ENCODE peak calls at places on chromosomes 6 and 20, in nine cellular contexts. J is T-helper 9 cell; K is HFFc6; U is mesenteric fat pad; Y is cardiac muscle cell; R is DMS79; T is MM.1S; V is activated CD4-positive, alpha-beta T cell treated with anti-CD3 and anti-CD28 coated beads for 48 hours; W is SHP77. S is an unnamed sample.

GRCh38 chr6:113719056-113719455 is 138.1 kb upstream of the MARCKS start:
- DNase-seq in U (no peak), J (no peak), K (peak; percentile 16), T (no peak), V (no peak), W (no peak), R (no peak), Y (no peak), S (no peak)

GRCh38 chr6:151254451-151255081 is 14.8 kb downstream of the AKAP12 start:
- DNase-seq in R (no peak), W (no peak), T (no peak), V (no peak), U (no peak), K (peak; percentile 4), J (no peak), Y (peak; percentile 54), S (no peak)

GRCh38 chr6:134437376-134437775 is 119.5 kb upstream of the SGK1 start:
- DNase-seq in J (no peak), R (no peak), V (peak; percentile 46), K (peak; percentile 39), Y (no peak), U (no peak), T (peak; percentile 15), W (no peak), S (no peak)

GRCh38 chr6:157715766-157716171 is 107.3 kb upstream of the SNX9 start:
- DNase-seq in V (no peak), K (peak; percentile 86), W (no peak), Y (no peak), U (peak; percentile 71), J (no peak), R (no peak), T (no peak), S (no peak)

GRCh38 chr6:107082045-107082444 is 33.3 kb downstream of the BEND3 start:
- DNase-seq in J (no peak), T (no peak), V (no peak), W (no peak), U (no peak), R (no peak), K (no peak), Y (peak; percentile 55), S (no peak)

GRCh38 chr20:2840138-2840966 is at the start of the genes PCED1A and VPS16:
- DNase-seq in V (peak; percentile 94), Y (peak; percentile 89), R (peak; percentile 61), T (peak; percentile 82), W (peak; percentile 79), U (peak; percentile 96), J (peak; percentile 84), K (peak; percentile 80), S (peak; percentile 65)

GRCh38 chr20:62141397-62142251 is 1.6 kb downstream of the PSMA7 start:
- DNase-seq in V (peak; percentile 36), K (no peak), W (no peak), U (no peak), J (peak; percentile 13), T (peak; percentile 33), Y (peak; percentile 43), R (no peak), S (no peak)

GRCh38 chr6:136408205-136408604 is 118.6 kb upstream of the BCLAF1 start:
- DNase-seq in W (no peak), V (no peak), Y (no peak), R (no peak), U (no peak), J (no peak), T (no peak), K (peak; percentile 9), S (no peak)

GRCh38 chr6:154410619-154411044 is 54.0 kb upstream of the IPCEF1 start:
- DNase-seq in U (no peak), J (no peak), T (no peak), K (peak; percentile 98), V (peak; percentile 78), R (peak; percentile 94), W (no peak), Y (peak; percentile 42), S (no peak)

GRCh38 chr6:37585523-37585905 is 85.8 kb upstream of the CCDC167 start:
- DNase-seq in W (no peak), T (no peak), K (no peak), U (no peak), V (no peak), J (no peak), R (no peak), Y (no peak), S (no peak)

GRCh38 chr6:132728616-132729015 is 14.8 kb upstream of the VNN1 start:
- DNase-seq in K (no peak), J (no peak), U (no peak), W (no peak), R (no peak), V (no peak), T (no peak), Y (no peak), S (no peak)

GRCh38 chr6:88490195-88490594 is 324.0 kb upstream of the CNR1 start:
- DNase-seq in T (no peak), K (no peak), J (no peak), V (no peak), R (no peak), U (no peak), W (no peak), Y (no peak), S (no peak)

GRCh38 chr20:23244207-23244915 is 106.2 kb upstream of the NXT1 start:
- DNase-seq in U (peak; percentile 73), R (no peak), K (no peak), V (no peak), W (no peak), J (no peak), Y (no peak), T (no peak), S (no peak)

GRCh38 chr20:44683263-44684046 is 31.7 kb upstream of the CCN5 start:
- DNase-seq in Y (peak; percentile 73), V (peak; percentile 73), W (peak; percentile 51), U (no peak), R (peak; percentile 29), T (peak; percentile 73), K (no peak), J (peak; percentile 20), S (peak; percentile 51)

GRCh38 chr6:113924199-113924791 is 46.7 kb downstream of the HDAC2 start:
- DNase-seq in J (no peak), T (no peak), R (no peak), W (no peak), V (no peak), K (no peak), Y (no peak), U (no peak), S (no peak)

GRCh38 chr6:55069132-55069781 is 105.1 kb upstream of the HCRTR2 start:
- DNase-seq in V (no peak), R (no peak), K (peak; percentile 53), T (peak; percentile 41), Y (peak; percentile 66), W (peak; percentile 24), J (no peak), U (no peak), S (peak; percentile 27)

GRCh38 chr6:142942805-142943227 is 2.2 kb downstream of the HIVEP2 start:
- DNase-seq in J (no peak), K (peak; percentile 35), Y (no peak), U (no peak), T (peak; percentile 43), W (no peak), R (peak; percentile 11), V (no peak), S (no peak)

GRCh38 chr20:36569847-36570429 is 3.5 kb upstream of the TGIF2 start:
- DNase-seq in V (no peak), K (peak; percentile 61), T (no peak), U (no peak), R (no peak), Y (no peak), W (no peak), J (no peak), S (no peak)

GRCh38 chr6:7701212-7701834 is 24.6 kb upstream of the BMP6 start:
- DNase-seq in T (no peak), Y (no peak), V (no peak), K (no peak), R (no peak), U (no peak), W (no peak), J (no peak), S (no peak)

GRCh38 chr6:13794184-13794583 is 20.2 kb downstream of the MCUR1 start:
- DNase-seq in W (no peak), J (no peak), U (no peak), T (no peak), K (peak; percentile 68), V (no peak), Y (no peak), R (no peak), S (no peak)

GRCh38 chr20:54550776-54551396 is 75.5 kb downstream of the DOK5 start:
- DNase-seq in V (no peak), W (no peak), T (no peak), R (no peak), Y (no peak), J (no peak), U (no peak), K (no peak), S (no peak)

GRCh38 chr20:38723069-38723981 is 961 bp upstream of the SLC32A1 start:
- DNase-seq in J (no peak), W (no peak), R (no peak), U (no peak), Y (no peak), K (no peak), T (no peak), V (peak; percentile 29), S (no peak)

GRCh38 chr6:81589465-81590313 is 162.8 kb downstream of the TENT5A start:
- DNase-seq in U (no peak), T (no peak), R (no peak), W (no peak), J (no peak), Y (no peak), V (no peak), K (no peak), S (no peak)

S was measured in neuronal stem cell.